ENCODE peak calls at places on chromosomes 11 and 22, in six cellular contexts. N is H1, Z is IMR-90, W is neuronal stem cell, C is mesenchymal stem cell, I is trophoblast cell. Q is an unnamed sample.

GRCh38 chr11:100851129-100851528 is 164.0 kb downstream of the ARHGAP42 start:
- DNase-seq in Z (peak), C (no peak), I (peak), N (no peak), W (no peak), Q (no peak)

GRCh38 chr11:115324569-115325432 is 179.4 kb downstream of the CADM1 start:
- DNase-seq in N (no peak), W (peak), I (peak), Z (peak), C (peak), Q (peak)

GRCh38 chr11:15969281-15969680 is 387.1 kb downstream of the SOX6 start:
- DNase-seq in N (no peak), I (peak), C (peak), Z (peak), W (no peak), Q (no peak)

GRCh38 chr11:67468056-67468455 is 995 bp downstream of the TMEM134 start:
- DNase-seq in Z (no peak), I (peak), C (no peak), N (no peak), W (no peak), Q (no peak)

GRCh38 chr11:88406871-88407270 is 69.3 kb upstream of the CTSC start:
- DNase-seq in I (no peak), N (no peak), C (no peak), Z (no peak), W (no peak), Q (no peak)

GRCh38 chr11:1131033-1131911 is 26.5 kb upstream of the MUC5AC start:
- DNase-seq in W (no peak), N (no peak), Z (no peak), C (no peak), I (no peak), Q (peak)

GRCh38 chr11:121040614-121041002 is 16.7 kb downstream of the TBCEL start:
- DNase-seq in Z (no peak), I (no peak), C (no peak), N (no peak), W (no peak), Q (no peak)

GRCh38 chr11:12540075-12540685 is 134.0 kb upstream of the TEAD1 start:
- DNase-seq in W (no peak), I (peak), N (no peak), C (peak), Z (peak), Q (no peak)

GRCh38 chr11:86460461-86461404 is 86.0 kb downstream of the CCDC81 start:
- DNase-seq in N (no peak), W (no peak), I (no peak), Z (peak), C (peak), Q (no peak)

GRCh38 chr11:118152552-118153471 is at the start of gene SCN4B:
- DNase-seq in N (peak), Z (peak), W (peak), C (peak), I (peak), Q (peak)

GRCh38 chr11:60905047-60905446 is 1.3 kb downstream of the PRPF19 start:
- DNase-seq in I (peak), C (no peak), Z (no peak), N (no peak), W (no peak), Q (no peak)

GRCh38 chr11:19460718-19461405 is 220.1 kb upstream of the E2F8 start:
- DNase-seq in W (no peak), N (no peak), Z (peak), C (no peak), I (no peak), Q (no peak)

GRCh38 chr11:133964946-133965632 is 8.3 kb upstream of the IGSF9B start:
- DNase-seq in W (no peak), C (no peak), I (peak), N (no peak), Z (no peak), Q (no peak)

GRCh38 chr11:22115470-22116037 is 77.3 kb upstream of the ANO5 start:
- DNase-seq in N (no peak), W (no peak), C (no peak), Z (no peak), I (no peak), Q (no peak)

GRCh38 chr11:34050967-34051348 is 573 bp upstream of the CAPRIN1 start:
- DNase-seq in C (peak), Z (peak), I (peak), W (no peak), N (no peak), Q (no peak)

GRCh38 chr11:40337118-40337517 is 1122.3 kb downstream of the LRRC4C start:
- DNase-seq in N (no peak), Z (peak), I (no peak), C (peak), W (no peak), Q (no peak)

GRCh38 chr22:47891609-47892008 is 1129.2 kb downstream of the TBC1D22A start:
- DNase-seq in N (no peak), W (no peak), C (no peak), I (no peak), Z (no peak), Q (no peak)

GRCh38 chr11:64729851-64730382 is 6.9 kb upstream of the NRXN2 start:
- DNase-seq in Z (no peak), N (peak), W (no peak), C (peak), I (no peak), Q (peak)

GRCh38 chr11:78555592-78555991 is 19.1 kb downstream of the NARS2 start:
- DNase-seq in C (no peak), N (no peak), Z (no peak), I (no peak), W (no peak), Q (no peak)

GRCh38 chr11:78560066-78560597 is 14.5 kb downstream of the NARS2 start:
- DNase-seq in Z (no peak), I (no peak), C (no peak), N (no peak), W (no peak), Q (no peak)

GRCh38 chr11:78562398-78562797 is 12.3 kb downstream of the NARS2 start:
- DNase-seq in I (peak), N (no peak), W (no peak), C (peak), Z (peak), Q (no peak)

GRCh38 chr11:78560826-78561484 is 13.7 kb downstream of the NARS2 start:
- DNase-seq in Z (no peak), N (no peak), I (no peak), W (no peak), C (no peak), Q (no peak)

DNA sequence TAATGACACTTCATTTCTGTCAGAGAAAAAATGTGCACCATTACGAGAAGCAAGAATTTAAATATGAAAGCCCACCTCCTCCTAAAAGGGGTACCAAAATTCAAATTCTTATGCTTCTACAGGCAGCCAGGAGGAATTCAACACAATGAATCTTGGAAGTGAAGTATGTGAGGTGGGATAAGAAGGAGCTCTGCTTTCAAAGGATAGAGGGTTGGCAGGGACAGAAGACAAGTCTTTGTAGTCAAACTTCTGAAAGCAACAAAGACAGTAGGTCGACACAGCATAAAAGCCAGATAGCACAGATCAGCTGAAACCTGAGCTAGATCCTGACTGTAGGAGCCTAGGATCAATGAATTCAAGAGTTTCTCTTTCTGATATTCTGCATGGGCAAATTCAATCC is 17.4 kb downstream of the NARS2 start:
- DNase-seq in W (no peak), Z (no peak), C (no peak), N (no peak), I (no peak), Q (no peak)
- H4K8ac ChIP-seq in W (no peak), Z (no peak), C (no peak), N (no peak), I (no peak), Q (no peak)

GRCh38 chr11:57239348-57239747 is 2.3 kb upstream of the APLNR start:
- DNase-seq in I (no peak), Z (no peak), C (no peak), W (no peak), N (no peak), Q (no peak)
- H3K18ac ChIP-seq in I (no peak), Z (no peak), C (no peak), W (no peak), N (no peak), Q (no peak)

DNA sequence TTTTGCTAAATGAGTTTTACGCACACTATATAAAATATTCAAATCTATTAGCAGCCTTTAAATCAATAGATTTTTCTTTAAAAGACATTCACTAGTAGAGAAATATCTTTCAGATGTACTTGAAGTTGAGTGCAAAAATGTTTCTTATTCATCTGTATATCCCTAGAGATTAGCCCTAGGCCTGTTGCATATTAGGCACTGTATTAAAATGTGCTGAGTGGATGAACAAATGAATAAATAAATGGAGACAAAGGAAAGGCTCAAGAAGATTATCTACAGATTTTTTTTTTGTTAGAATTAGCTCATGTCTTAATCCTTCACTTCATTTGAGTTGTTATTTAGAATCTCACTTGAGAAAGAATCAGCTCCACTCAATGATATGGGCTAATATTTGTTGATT is 12.0 kb upstream of the MMP13 start:
- DNase-seq in Z (no peak), N (no peak), I (no peak), C (no peak), W (no peak), Q (no peak)
- H2AFZ ChIP-seq in Z (no peak), N (no peak), I (no peak), C (no peak), W (no peak), Q (no peak)

DNA sequence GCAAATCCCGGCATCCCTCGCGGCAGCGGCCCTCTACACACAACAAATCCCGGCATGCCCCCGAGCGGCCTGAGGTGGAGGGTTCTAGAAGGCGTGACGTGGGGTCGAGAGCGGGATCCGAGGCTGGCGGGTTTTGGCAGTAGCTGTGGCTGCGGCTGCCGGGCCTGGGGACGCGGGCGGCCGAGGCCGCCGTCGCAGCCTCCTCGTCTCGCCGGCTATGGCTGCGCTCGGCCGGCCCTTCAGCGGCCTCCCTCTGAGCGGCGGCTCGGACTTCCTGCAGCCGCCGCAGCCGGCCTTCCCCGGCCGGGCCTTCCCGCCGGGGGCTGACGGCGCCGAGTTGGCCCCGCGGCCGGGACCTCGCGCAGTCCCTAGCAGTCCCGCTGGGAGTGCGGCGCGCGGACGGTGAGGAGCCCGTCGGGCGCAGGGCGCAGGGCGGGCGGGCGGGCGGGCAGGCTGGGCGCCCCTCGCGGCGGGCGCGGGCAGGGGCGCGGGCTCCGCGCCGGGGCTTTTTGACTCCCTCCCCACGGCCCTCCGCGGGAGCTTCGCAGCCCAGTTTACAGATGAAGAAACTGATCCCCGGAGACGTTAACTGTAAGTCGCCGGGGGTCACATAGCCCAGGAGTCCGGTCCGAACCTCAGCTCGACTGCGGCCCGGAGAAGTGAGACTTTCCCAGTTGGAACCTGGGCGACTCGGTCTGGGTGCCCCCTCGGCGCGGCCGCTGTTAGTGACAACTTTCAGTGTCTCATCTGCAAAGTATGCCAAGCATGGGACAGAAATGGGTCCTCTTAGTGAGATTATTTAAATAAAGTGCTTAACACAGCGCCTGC is at the start of gene CCDC117:
- DNase-seq in C (peak), I (peak), W (peak), N (peak), Z (peak), Q (peak)
- H4K8ac ChIP-seq in C (peak), I (peak), W (no peak), N (peak), Z (peak), Q (no peak)

GRCh38 chr22:34842630-34843029 is 223.3 kb upstream of the ISX start:
- DNase-seq in N (no peak), C (no peak), Z (no peak), I (no peak), W (no peak), Q (no peak)

GRCh38 chr22:34847072-34847471 is 218.9 kb upstream of the ISX start:
- DNase-seq in Z (no peak), C (no peak), N (no peak), I (no peak), W (no peak), Q (no peak)

GRCh38 chr22:34845391-34845790 is 220.6 kb upstream of the ISX start:
- DNase-seq in W (no peak), C (no peak), I (no peak), N (no peak), Z (no peak), Q (no peak)

GRCh38 chr22:34841321-34841901 is 224.5 kb upstream of the ISX start:
- DNase-seq in W (peak), I (no peak), N (no peak), Z (no peak), C (no peak), Q (peak)

DNA sequence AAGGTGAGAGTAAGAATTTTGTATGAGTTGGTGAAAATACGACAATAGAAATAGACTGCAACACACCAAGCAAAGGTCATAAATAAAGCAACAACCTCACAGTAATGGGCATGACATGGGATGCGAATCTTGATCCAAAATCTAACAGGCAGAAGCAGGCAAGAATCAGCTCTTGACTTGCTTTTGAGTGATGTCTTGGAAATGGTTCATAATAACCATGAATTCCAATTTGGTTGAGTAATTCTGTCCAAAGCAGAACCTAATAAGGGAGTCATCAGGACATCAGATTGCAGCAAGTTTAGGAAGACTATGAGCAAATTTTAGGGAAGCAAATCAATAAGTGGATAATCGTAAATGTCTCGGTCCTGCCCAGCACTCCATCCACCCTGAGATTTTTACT is 224.0 kb upstream of the ISX start:
- DNase-seq in C (no peak), N (no peak), W (no peak), I (no peak), Z (no peak), Q (no peak)
- H3K18ac ChIP-seq in C (no peak), N (peak), W (no peak), I (no peak), Z (no peak), Q (no peak)